ENCODE peak calls at places on chromosomes 5 and 9, in seven cellular contexts. H is tibial nerve, M is IMR-90, J is Peyer's patch, P is ovary, L is transverse colon, Z is sigmoid colon. I is an unnamed sample.

GRCh38 chr9:6214451-6214850 is 1.2 kb upstream of the IL33 start:
- DNase-seq in Z (no peak), J (no peak), P (no peak), L (no peak), H (no peak), M (peak; percentile 17), I (no peak)

GRCh38 chr5:170632266-170632984 is 128.6 kb downstream of the KCNIP1 start:
- DNase-seq in M (no peak), L (no peak), H (no peak), Z (peak; percentile 57), J (no peak), P (no peak), I (no peak)

GRCh38 chr5:172418847-172419810 is 35.2 kb downstream of the SH3PXD2B start:
- DNase-seq in J (no peak), H (peak; percentile 72), L (no peak), P (no peak), Z (peak; percentile 89), M (no peak), I (no peak)

GRCh38 chr5:22242532-22242931 is 610.6 kb downstream of the CDH12 start:
- DNase-seq in P (no peak), M (no peak), H (no peak), J (no peak), Z (no peak), L (no peak), I (no peak)

GRCh38 chr5:154476343-154477213 is 1.4 kb downstream of the HAND1 start:
- DNase-seq in P (no peak), M (no peak), H (no peak), J (no peak), Z (no peak), L (no peak), I (no peak)

GRCh38 chr9:70420267-70421019 is 6.0 kb upstream of the KLF9 start:
- DNase-seq in P (peak; percentile 97), L (peak; percentile 92), M (peak; percentile 82), J (peak; percentile 91), H (peak; percentile 97), Z (peak; percentile 99), I (peak; percentile 97)

GRCh38 chr9:125190371-125190801 is 783 bp upstream of the PPP6C start:
- DNase-seq in J (no peak), L (no peak), Z (no peak), M (no peak), P (no peak), H (no peak), I (no peak)

GRCh38 chr5:3131161-3131560 is 379.7 kb upstream of the IRX2 start:
- DNase-seq in P (no peak), H (no peak), M (no peak), J (no peak), L (no peak), Z (no peak), I (no peak)

GRCh38 chr9:100637787-100638186 is 59.9 kb downstream of the CAVIN4 start:
- DNase-seq in P (no peak), J (no peak), L (no peak), Z (no peak), M (no peak), H (no peak), I (no peak)

GRCh38 chr5:81171769-81172168 is 61.4 kb upstream of the CKMT2 start:
- DNase-seq in J (no peak), M (no peak), P (no peak), Z (no peak), H (no peak), L (peak; percentile 13), I (no peak)

GRCh38 chr5:92309336-92309991 is 926.3 kb upstream of the ARRDC3 start:
- DNase-seq in L (no peak), J (no peak), M (peak; percentile 59), P (no peak), H (no peak), Z (no peak), I (no peak)

GRCh38 chr5:56279979-56280378 is 46.8 kb upstream of the ANKRD55 start:
- DNase-seq in H (no peak), L (no peak), J (no peak), Z (no peak), P (no peak), M (peak; percentile 82), I (no peak)

GRCh38 chr5:96942911-96943310 is 7.0 kb downstream of the LNPEP start:
- DNase-seq in Z (no peak), J (no peak), M (peak; percentile 41), L (no peak), P (no peak), H (no peak), I (no peak)

GRCh38 chr5:50744761-50745160 is 78.3 kb downstream of the PARP8 start:
- DNase-seq in J (no peak), M (peak; percentile 74), Z (no peak), H (no peak), P (no peak), L (no peak), I (no peak)

GRCh38 chr5:96781031-96781733 is 26.6 kb downstream of the ERAP1 start:
- DNase-seq in J (no peak), Z (no peak), M (peak; percentile 49), H (no peak), P (no peak), L (no peak), I (no peak)

GRCh38 chr9:23380821-23381220 is 445.2 kb downstream of the ELAVL2 start:
- DNase-seq in M (no peak), J (no peak), H (no peak), Z (no peak), P (no peak), L (no peak), I (no peak)

GRCh38 chr9:35533398-35533797 is 43.5 kb downstream of the RUSC2 start:
- DNase-seq in L (no peak), P (no peak), Z (no peak), J (no peak), M (peak; percentile 39), H (no peak), I (no peak)

GRCh38 chr5:91103353-91104061 is 279.6 kb downstream of the ARRDC3 start:
- DNase-seq in L (no peak), M (peak; percentile 26), P (no peak), J (no peak), H (no peak), Z (no peak), I (no peak)

GRCh38 chr5:37740331-37741066 is 99.3 kb downstream of the GDNF start:
- DNase-seq in J (no peak), H (no peak), Z (no peak), M (peak; percentile 31), P (no peak), L (no peak), I (no peak)

GRCh38 chr9:99051353-99051752 is 53.6 kb upstream of the TGFBR1 start:
- DNase-seq in H (no peak), M (no peak), Z (no peak), J (no peak), L (no peak), P (no peak), I (no peak)

GRCh38 chr5:80141147-80141671 is 106.1 kb downstream of the THBS4 start:
- DNase-seq in Z (peak; percentile 98), H (peak; percentile 81), M (peak; percentile 15), J (peak; percentile 53), P (peak; percentile 87), L (peak; percentile 70), I (peak; percentile 87)

GRCh38 chr9:134177624-134178393 is 13.4 kb upstream of the RNU6ATAC start:
- DNase-seq in M (no peak), J (peak; percentile 31), H (no peak), Z (peak; percentile 64), L (no peak), P (no peak), I (no peak)

GRCh38 chr5:35857004-35857345 is 284 bp downstream of the IL7R start:
- DNase-seq in Z (no peak), P (no peak), L (no peak), M (no peak), J (no peak), H (no peak), I (no peak)

GRCh38 chr5:107580902-107581823 is 89.6 kb downstream of the EFNA5 start:
- DNase-seq in H (no peak), P (no peak), Z (no peak), M (no peak), L (no peak), J (no peak), I (no peak)
- H3K4me1 ChIP-seq in H (no peaks in the 10 kb centered on the region), P (peaks cover 2% of the 10 kb centered on the region), Z (no peaks in the 10 kb centered on the region), M (no peaks in the 10 kb centered on the region), L (no peaks in the 10 kb centered on the region), J (no peaks in the 10 kb centered on the region), I (peaks cover 42% of the 10 kb centered on the region)

GRCh38 chr5:1316941-1317340 is 22.1 kb upstream of the TERT start:
- DNase-seq in Z (peak; percentile 25), J (peak; percentile 44), H (no peak), P (no peak), L (no peak), M (no peak), I (peak; percentile 24)

GRCh38 chr5:1315709-1316587 is 21.1 kb upstream of the TERT start:
- DNase-seq in L (peak; percentile 88), J (peak; percentile 75), H (no peak), M (no peak), Z (peak; percentile 53), P (no peak), I (peak; percentile 66)

GRCh38 chr5:1315018-1315708 is 20.3 kb upstream of the TERT start:
- DNase-seq in J (no peak), P (no peak), H (no peak), Z (no peak), M (no peak), L (no peak), I (no peak)

GRCh38 chr5:1317921-1318565 is 23.2 kb upstream of the TERT start:
- DNase-seq in M (no peak), P (no peak), L (no peak), Z (peak; percentile 28), J (no peak), H (no peak), I (peak; percentile 30)

DNA sequence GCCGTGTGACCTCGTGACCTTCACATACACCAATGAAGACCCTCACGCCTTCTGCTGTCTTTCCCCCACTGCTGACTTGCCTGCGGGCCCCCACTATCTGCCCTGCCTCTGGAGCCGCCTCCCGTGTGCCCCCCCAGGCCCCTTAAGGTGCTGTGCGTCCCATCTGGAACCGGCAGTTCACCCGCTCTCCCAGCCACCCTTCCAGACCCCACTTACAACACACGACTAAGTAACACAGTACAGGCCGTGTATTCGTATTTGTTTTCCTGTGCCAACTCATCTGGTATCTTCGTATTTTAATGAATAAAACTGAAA is 21.7 kb upstream of the TERT start:
- DNase-seq in J (no peak), L (no peak), H (no peak), P (no peak), Z (peak; percentile 46), M (no peak), I (no peak)
- TF ChIP-seq POLR2A in J (no peak), L (no peak), H (no peak), P (no peak), Z (no peak), M (no peak), I (no peak)

DNA sequence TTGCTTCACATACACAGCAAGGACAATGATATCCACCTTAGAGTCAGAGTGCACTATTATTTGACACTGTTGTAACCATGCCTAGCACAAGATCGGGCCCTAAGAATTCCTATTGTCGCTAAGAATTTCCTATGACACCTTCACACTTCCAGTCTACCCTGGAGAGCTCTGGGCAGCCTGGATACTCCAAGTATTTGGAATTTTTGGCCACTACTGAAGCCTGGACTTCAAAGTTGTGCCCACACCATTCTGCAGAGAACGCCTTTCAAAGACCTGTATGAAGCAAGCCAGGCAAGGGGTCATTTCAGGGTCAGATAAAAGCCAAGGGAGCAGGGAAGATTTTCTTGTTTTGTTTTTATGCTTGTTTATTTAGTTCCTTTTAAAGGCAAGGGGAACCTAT is 179.7 kb downstream of the PAPPA start:
- DNase-seq in J (no peak), P (no peak), L (no peak), Z (no peak), H (no peak), M (no peak), I (no peak)
- H3K27me3 ChIP-seq in J (no peaks in the 10 kb centered on the region), P (no peaks in the 10 kb centered on the region), L (no peaks in the 10 kb centered on the region), Z (no peaks in the 10 kb centered on the region), H (no peaks in the 10 kb centered on the region), M (no peaks in the 10 kb centered on the region), I (no peaks in the 10 kb centered on the region)

GRCh38 chr5:108727639-108728565 is 19.8 kb upstream of the FER start:
- DNase-seq in Z (peak; percentile 96), M (peak; percentile 89), P (peak; percentile 90), H (peak; percentile 83), L (peak; percentile 93), J (peak; percentile 94), I (peak; percentile 93)
- H3K4me1 ChIP-seq in Z (peaks cover 19% of the 10 kb centered on the region), M (no peaks in the 10 kb centered on the region), P (peaks cover 3% of the 10 kb centered on the region), H (no peaks in the 10 kb centered on the region), L (peaks cover 15% of the 10 kb centered on the region), J (no peaks in the 10 kb centered on the region), I (peaks cover 29% of the 10 kb centered on the region)